ENCODE peak calls at places on chromosomes 6 and 20, in six cellular contexts. J is stimulated activated naive CD8-positive, alpha-beta T cell treated with anti-CD3 and anti-CD28 coated beads, Interleukin-15, amount 100 ng/mL, for 72 hours; R is activated T-cell treated with anti-CD3 and anti-CD28 coated beads, Interleukin-2, amount 50 U/mL, for 72 hours; Q is GM04503; D is pancreas; W is NCI-H1436 treated with DMSO at 0.1 percent for 48 hours. S is an unnamed sample.

GRCh38 chr6:45966340-45966739 is 49.3 kb downstream of the CLIC5 start:
- DNase-seq in J (no peak), R (no peak), Q (no peak), D (no peak), W (no peak), S (no peak)

GRCh38 chr6:130708338-130708737 is 118.9 kb upstream of the SMLR1 start:
- DNase-seq in J (no peak), R (no peak), Q (no peak), D (no peak), W (no peak), S (no peak)

GRCh38 chr20:61901421-61902212 is 164.1 kb downstream of the TAF4 start:
- DNase-seq in J (no peak), R (no peak), Q (no peak), D (no peak), W (no peak), S (no peak)

GRCh38 chr6:96626749-96627353 is 63.9 kb downstream of the FHL5 start:
- DNase-seq in J (no peak), R (no peak), Q (no peak), D (no peak), W (peak), S (no peak)

GRCh38 chr6:55636406-55637102 is 57.6 kb upstream of the HMGCLL1 start:
- DNase-seq in J (no peak), R (no peak), Q (no peak), D (no peak), W (no peak), S (no peak)

GRCh38 chr20:47181056-47181862 is 175.2 kb downstream of the ZMYND8 start:
- DNase-seq in J (no peak), R (peak), Q (no peak), D (no peak), W (no peak), S (no peak)

GRCh38 chr6:11618533-11618932 is 81.0 kb downstream of the TMEM170B start:
- DNase-seq in J (no peak), R (no peak), Q (no peak), D (no peak), W (no peak), S (no peak)

GRCh38 chr20:37885593-37886507 is 17.1 kb upstream of the VSTM2L start:
- DNase-seq in J (no peak), R (no peak), Q (no peak), D (no peak), W (no peak), S (no peak)

GRCh38 chr20:60428651-60429050 is 470.4 kb downstream of the CDH26 start:
- DNase-seq in J (no peak), R (no peak), Q (no peak), D (no peak), W (no peak), S (no peak)

GRCh38 chr6:95232477-95232876 is 344.9 kb upstream of the MANEA start:
- DNase-seq in J (no peak), R (no peak), Q (no peak), D (no peak), W (no peak), S (no peak)

GRCh38 chr20:35556871-35557270 is 15.0 kb downstream of the ERGIC3 start:
- DNase-seq in J (no peak), R (no peak), Q (no peak), D (no peak), W (no peak), S (no peak)

GRCh38 chr20:52972965-52973819 is 1.0 kb downstream of the TSHZ2 start:
- DNase-seq in J (peak), R (peak), Q (no peak), D (peak), W (no peak), S (no peak)

GRCh38 chr6:166597711-166598440 is 11.4 kb upstream of the RAMACL start:
- DNase-seq in J (no peak), R (no peak), Q (no peak), D (no peak), W (no peak), S (no peak)

GRCh38 chr6:87846446-87846845 is 144.4 kb upstream of the AKIRIN2 start:
- DNase-seq in J (no peak), R (no peak), Q (no peak), D (no peak), W (no peak), S (no peak)

GRCh38 chr6:45577836-45578504 is 200.2 kb upstream of the SUPT3H start:
- DNase-seq in J (no peak), R (no peak), Q (peak), D (no peak), W (no peak), S (no peak)

GRCh38 chr6:122832515-122833228 is 43.6 kb downstream of the SMPDL3A start:
- DNase-seq in J (no peak), R (no peak), Q (no peak), D (no peak), W (no peak), S (no peak)

GRCh38 chr20:59178983-59179595 is 15.5 kb downstream of the ZNF831 start:
- DNase-seq in J (no peak), R (no peak), Q (no peak), D (no peak), W (no peak), S (no peak)

GRCh38 chr6:143092768-143093167 is 32.1 kb downstream of the AIG1 start:
- DNase-seq in J (no peak), R (no peak), Q (no peak), D (no peak), W (no peak), S (no peak)

GRCh38 chr6:498795-499231 is 107.3 kb downstream of the IRF4 start:
- DNase-seq in J (peak), R (peak), Q (no peak), D (no peak), W (no peak), S (no peak)

GRCh38 chr6:33692760-33693158 is 18.7 kb downstream of the UQCC2 start:
- DNase-seq in J (peak), R (peak), Q (no peak), D (no peak), W (no peak), S (no peak)

GRCh38 chr6:142400495-142400894 is 98.7 kb downstream of the ADGRG6 start:
- DNase-seq in J (no peak), R (no peak), Q (no peak), D (no peak), W (no peak), S (no peak)